ENCODE peak calls at places on chromosomes 13 and 19, in four cellular contexts. One of them, this sample, is unnamed.
A peak's percentile ranks its signal among the peaks of the same experiment; 100 is the strongest.

GRCh38 chr19:15379996-15380647 is 535 bp upstream of the AKAP8 start:
- DNase-seq in lower lobe of right lung: no peak
- DNase-seq in mammary epithelial cell: peak; percentile 69
- DNase-seq in adrenal gland: peak; percentile 55
- DNase-seq in this sample: peak; percentile 53

GRCh38 chr19:38469151-38469550 is 35.7 kb downstream of the RYR1 start:
- DNase-seq in lower lobe of right lung: no peak
- DNase-seq in mammary epithelial cell: no peak
- DNase-seq in adrenal gland: no peak
- DNase-seq in this sample: no peak

GRCh38 chr19:3765121-3765520 is 2.6 kb downstream of the MRPL54 start:
- DNase-seq in lower lobe of right lung: no peak
- DNase-seq in mammary epithelial cell: no peak
- DNase-seq in adrenal gland: no peak
- DNase-seq in this sample: no peak

GRCh38 chr13:41580345-41580744 is 123.0 kb downstream of the RGCC start:
- DNase-seq in lower lobe of right lung: no peak
- DNase-seq in mammary epithelial cell: no peak
- DNase-seq in adrenal gland: no peak
- DNase-seq in this sample: no peak

GRCh38 chr13:113995051-113995601 is 21.2 kb upstream of the C13orf46 start:
- DNase-seq in lower lobe of right lung: peak; percentile 37
- DNase-seq in mammary epithelial cell: no peak
- DNase-seq in adrenal gland: no peak
- DNase-seq in this sample: no peak

GRCh38 chr13:47679391-47679790 is 321.7 kb downstream of the SUCLA2 start:
- DNase-seq in lower lobe of right lung: no peak
- DNase-seq in mammary epithelial cell: peak; percentile 12
- DNase-seq in adrenal gland: no peak
- DNase-seq in this sample: no peak

GRCh38 chr19:56966225-56966696 is 125.7 kb upstream of the PEG3 start:
- DNase-seq in lower lobe of right lung: no peak
- DNase-seq in mammary epithelial cell: no peak
- DNase-seq in adrenal gland: peak; percentile 86
- DNase-seq in this sample: no peak

GRCh38 chr19:6801397-6802086 is 29.0 kb downstream of the VAV1 start:
- DNase-seq in lower lobe of right lung: peak; percentile 89
- DNase-seq in mammary epithelial cell: no peak
- DNase-seq in adrenal gland: peak; percentile 62
- DNase-seq in this sample: peak; percentile 3

GRCh38 chr19:43648633-43649032 is 9.0 kb upstream of the CADM4 start:
- DNase-seq in lower lobe of right lung: no peak
- DNase-seq in mammary epithelial cell: no peak
- DNase-seq in adrenal gland: no peak
- DNase-seq in this sample: no peak

GRCh38 chr19:52237771-52238400 is 31.5 kb upstream of the ZNF766 start:
- DNase-seq in lower lobe of right lung: peak; percentile 53
- DNase-seq in mammary epithelial cell: peak; percentile 40
- DNase-seq in adrenal gland: peak; percentile 72
- DNase-seq in this sample: peak; percentile 7

GRCh38 chr13:98033277-98034247 is 80.1 kb downstream of the IPO5 start:
- DNase-seq in lower lobe of right lung: no peak
- DNase-seq in mammary epithelial cell: peak; percentile 33
- DNase-seq in adrenal gland: peak; percentile 53
- DNase-seq in this sample: no peak

GRCh38 chr13:33179463-33179862 is 106.1 kb downstream of the STARD13 start:
- DNase-seq in lower lobe of right lung: no peak
- DNase-seq in mammary epithelial cell: no peak
- DNase-seq in adrenal gland: no peak
- DNase-seq in this sample: no peak

GRCh38 chr19:53959176-53959757 is 3.5 kb upstream of the CACNG8 start:
- DNase-seq in lower lobe of right lung: no peak
- DNase-seq in mammary epithelial cell: no peak
- DNase-seq in adrenal gland: no peak
- DNase-seq in this sample: no peak
- H3K27ac ChIP-seq in lower lobe of right lung: no peak overlapping the region
- H3K27ac ChIP-seq in mammary epithelial cell: no peak overlapping the region
- H3K27ac ChIP-seq in adrenal gland: no peak overlapping the region
- H3K27ac ChIP-seq in this sample: no peak overlapping the region

DNA sequence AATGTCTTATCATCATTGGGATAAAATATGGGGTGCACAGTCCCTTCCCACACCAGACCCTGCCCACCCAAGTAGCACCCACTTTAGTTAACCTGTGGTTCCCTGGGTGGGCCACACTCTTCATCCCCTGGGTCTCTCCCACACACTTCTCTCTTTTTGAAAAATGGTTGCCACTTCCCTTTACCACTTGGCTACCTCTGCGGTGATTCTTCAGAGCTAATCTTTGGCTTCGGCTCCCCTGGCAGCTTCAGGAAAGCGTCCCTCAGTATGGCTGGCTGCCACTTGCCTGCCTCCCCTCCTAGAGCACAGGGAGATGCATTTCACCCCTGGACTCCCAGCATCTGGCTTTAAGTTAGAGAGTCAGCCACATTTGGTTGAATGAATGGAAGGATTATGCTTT is 18.2 kb downstream of the CCNA1 start:
- DNase-seq in lower lobe of right lung: no peak
- DNase-seq in mammary epithelial cell: no peak
- DNase-seq in adrenal gland: no peak
- DNase-seq in this sample: no peak
- H3K27ac ChIP-seq in lower lobe of right lung: no peak overlapping the region
- H3K27ac ChIP-seq in mammary epithelial cell: no peak overlapping the region
- H3K27ac ChIP-seq in adrenal gland: no peak overlapping the region
- H3K27ac ChIP-seq in this sample: no peak overlapping the region

GRCh38 chr13:94233831-94234230 is 245.7 kb downstream of the DCT start:
- DNase-seq in lower lobe of right lung: no peak
- DNase-seq in mammary epithelial cell: no peak
- DNase-seq in adrenal gland: no peak
- DNase-seq in this sample: no peak
- H3K27ac ChIP-seq in lower lobe of right lung: no peak overlapping the region
- H3K27ac ChIP-seq in mammary epithelial cell: peak overlapping the region; percentile 30
- H3K27ac ChIP-seq in adrenal gland: no peak overlapping the region
- H3K27ac ChIP-seq in this sample: no peak overlapping the region

GRCh38 chr19:10421981-10422461 is 1.7 kb downstream of the PDE4A start:
- DNase-seq in lower lobe of right lung: no peak
- DNase-seq in mammary epithelial cell: no peak
- DNase-seq in adrenal gland: no peak
- DNase-seq in this sample: no peak

GRCh38 chr19:10422846-10423245 is 2.5 kb downstream of the PDE4A start:
- DNase-seq in lower lobe of right lung: no peak
- DNase-seq in mammary epithelial cell: no peak
- DNase-seq in adrenal gland: no peak
- DNase-seq in this sample: no peak

GRCh38 chr19:10421240-10421948 is 1.1 kb downstream of the PDE4A start:
- DNase-seq in lower lobe of right lung: no peak
- DNase-seq in mammary epithelial cell: no peak
- DNase-seq in adrenal gland: no peak
- DNase-seq in this sample: no peak

GRCh38 chr19:10427169-10427568 is 6.8 kb downstream of the PDE4A start:
- DNase-seq in lower lobe of right lung: no peak
- DNase-seq in mammary epithelial cell: no peak
- DNase-seq in adrenal gland: no peak
- DNase-seq in this sample: no peak

DNA sequence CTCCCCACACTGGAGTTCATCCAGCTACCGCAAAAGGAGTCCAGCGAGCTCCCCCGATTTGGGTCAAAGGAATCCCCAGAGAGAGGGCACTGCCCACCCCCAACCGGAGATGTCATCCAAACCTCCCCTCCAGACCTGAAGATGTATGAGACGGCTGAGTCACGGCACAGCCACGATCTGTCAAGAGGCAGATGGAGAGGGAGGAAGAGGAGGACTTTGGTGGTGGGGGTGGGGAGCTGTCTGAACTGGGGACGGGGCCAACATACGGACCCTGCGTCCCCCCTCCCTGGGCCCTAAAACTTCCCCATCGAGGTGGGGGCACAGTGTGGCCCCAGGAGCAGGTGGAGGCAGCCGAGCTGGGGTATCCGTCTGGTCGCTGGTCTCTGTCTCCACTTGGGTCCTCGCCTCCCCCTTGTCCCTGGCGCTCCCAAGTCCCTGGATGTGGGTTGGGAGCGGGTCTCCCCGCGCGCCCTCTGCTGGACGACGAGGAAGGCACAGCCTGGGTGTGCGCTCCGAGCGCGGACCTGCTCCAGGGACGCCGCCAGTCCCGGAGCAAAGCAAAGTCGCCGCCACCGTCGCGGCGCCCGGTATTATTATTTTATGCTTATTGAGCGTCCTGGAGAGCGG is 3.8 kb downstream of the PDE4A start:
- DNase-seq in lower lobe of right lung: peak; percentile 88
- DNase-seq in mammary epithelial cell: peak; percentile 64
- DNase-seq in adrenal gland: peak; percentile 84
- DNase-seq in this sample: peak; percentile 30
- H3K27ac ChIP-seq in lower lobe of right lung: peak overlapping the region; percentile 72
- H3K27ac ChIP-seq in mammary epithelial cell: no peak overlapping the region
- H3K27ac ChIP-seq in adrenal gland: peak overlapping the region; percentile 73
- H3K27ac ChIP-seq in this sample: no peak overlapping the region